ENCODE peak calls at places on chromosomes 13 and 19, in seven cellular contexts. E, Y, X, S, M, N and V are unnamed samples.

GRCh38 chr13:32427852-32428580 is at the start of gene N4BP2L1:
- DNase-seq in E (peak), Y (peak), X (peak), S (peak), M (peak), N (peak), V (peak)

GRCh38 chr13:42363941-42364612 is 92.1 kb downstream of the AKAP11 start:
- DNase-seq in E (no peak), Y (no peak), X (no peak), S (no peak), M (no peak), N (peak), V (no peak)

GRCh38 chr13:29525757-29526156 is 69.7 kb downstream of the SLC7A1 start:
- DNase-seq in E (no peak), Y (no peak), X (no peak), S (no peak), M (no peak), N (no peak), V (no peak)

GRCh38 chr19:15357906-15358305 is 21.7 kb downstream of the AKAP8 start:
- DNase-seq in E (no peak), Y (no peak), X (no peak), S (no peak), M (no peak), N (no peak), V (no peak)

GRCh38 chr13:95677564-95678386 is 836 bp downstream of the DNAJC3 start:
- DNase-seq in E (no peak), Y (no peak), X (peak), S (no peak), M (peak), N (no peak), V (no peak)

GRCh38 chr13:59823495-59823894 is 340.2 kb downstream of the DIAPH3 start:
- DNase-seq in E (no peak), Y (no peak), X (no peak), S (no peak), M (no peak), N (no peak), V (no peak)

GRCh38 chr19:5148794-5149190 is 179.9 kb downstream of the KDM4B start:
- DNase-seq in E (no peak), Y (peak), X (no peak), S (peak), M (no peak), N (no peak), V (no peak)

GRCh38 chr13:30045916-30046704 is 195.7 kb upstream of the UBL3 start:
- DNase-seq in E (peak), Y (no peak), X (no peak), S (no peak), M (no peak), N (no peak), V (no peak)

GRCh38 chr19:48353682-48354081 is 10.1 kb downstream of the TMEM143 start:
- DNase-seq in E (peak), Y (no peak), X (no peak), S (no peak), M (no peak), N (no peak), V (no peak)

GRCh38 chr19:6737873-6738725 is 719 bp upstream of the GPR108 start:
- DNase-seq in E (peak), Y (peak), X (peak), S (peak), M (peak), N (no peak), V (peak)

GRCh38 chr19:4640247-4641000 is 1.1 kb downstream of the TNFAIP8L1 start:
- DNase-seq in E (no peak), Y (no peak), X (peak), S (no peak), M (no peak), N (peak), V (no peak)

GRCh38 chr19:13024958-13025653 is 29.8 kb downstream of the NFIX start:
- DNase-seq in E (no peak), Y (no peak), X (no peak), S (no peak), M (no peak), N (peak), V (no peak)

GRCh38 chr19:1158885-1159448 is 15.1 kb downstream of the SBNO2 start:
- DNase-seq in E (no peak), Y (no peak), X (no peak), S (no peak), M (no peak), N (no peak), V (no peak)

GRCh38 chr19:33284756-33285155 is 17.6 kb downstream of the CEBPA start:
- DNase-seq in E (no peak), Y (no peak), X (no peak), S (no peak), M (no peak), N (no peak), V (no peak)

DNA sequence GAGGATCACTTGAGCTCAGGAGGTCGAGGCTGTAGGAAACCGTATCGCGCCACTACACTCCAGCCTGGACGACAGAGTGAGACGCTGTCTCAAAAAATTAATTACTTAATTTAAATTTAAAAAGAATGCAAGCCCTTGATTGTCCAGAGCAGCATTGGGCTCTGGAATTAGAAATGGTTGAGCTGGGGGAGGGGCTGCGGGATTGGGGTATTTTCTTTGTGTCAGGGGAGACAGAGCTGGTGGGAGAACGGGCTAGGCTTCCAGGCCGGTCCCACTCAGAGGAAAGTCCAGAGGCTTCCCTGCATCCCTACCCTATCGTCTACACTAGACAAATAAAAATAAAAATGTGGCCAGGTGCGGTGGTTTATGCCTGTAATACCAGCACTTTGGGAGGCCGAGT is 2.2 kb upstream of the RAB3A start:
- DNase-seq in E (no peak), Y (no peak), X (no peak), S (no peak), M (no peak), N (no peak), V (no peak)
- H3K27ac ChIP-seq in E (no peak), Y (no peak), X (no peak), S (peak), M (peak), N (no peak), V (peak)

GRCh38 chr13:110265341-110265681 is 41.6 kb downstream of the COL4A1 start:
- DNase-seq in E (no peak), Y (no peak), X (no peak), S (peak), M (no peak), N (peak), V (no peak)
- H3K27ac ChIP-seq in E (no peak), Y (peak), X (no peak), S (peak), M (no peak), N (peak), V (no peak)

DNA sequence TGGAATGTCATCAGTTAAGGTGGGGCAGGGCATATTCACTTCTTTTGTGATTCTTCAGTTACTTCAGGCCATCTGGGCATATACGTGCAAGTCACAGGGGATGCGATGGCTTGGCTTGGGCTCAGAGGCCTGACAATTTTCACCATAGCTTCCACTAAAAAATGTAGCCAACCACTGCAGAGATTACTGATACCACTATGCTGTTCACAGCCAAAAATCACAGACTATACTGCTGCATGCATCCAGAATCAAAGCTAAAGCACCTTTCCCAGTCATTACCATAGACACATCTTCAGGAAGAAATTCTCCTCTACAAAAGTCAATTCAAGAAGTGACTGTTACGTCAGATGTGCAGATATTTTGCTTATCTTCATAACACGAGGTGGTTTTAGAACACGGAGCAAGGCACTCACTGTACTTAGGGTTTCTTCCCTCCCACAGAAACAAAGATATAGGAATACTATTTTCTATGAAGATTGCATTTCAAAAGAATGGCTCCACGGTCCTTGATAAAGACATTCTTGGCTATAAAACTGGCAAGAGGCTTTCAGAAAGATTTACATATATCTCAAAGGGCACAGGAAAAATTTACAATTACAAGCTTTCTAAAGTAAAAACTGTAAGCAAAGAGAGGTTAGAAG is 1556.6 kb upstream of the PRR20A start:
- DNase-seq in E (no peak), Y (no peak), X (no peak), S (no peak), M (no peak), N (peak), V (no peak)
- H3K27ac ChIP-seq in E (no peak), Y (no peak), X (no peak), S (no peak), M (no peak), N (no peak), V (no peak)

GRCh38 chr13:70390968-70391367 is 282.7 kb upstream of the KLHL1 start:
- DNase-seq in E (no peak), Y (no peak), X (no peak), S (no peak), M (no peak), N (no peak), V (no peak)
- H3K27ac ChIP-seq in E (no peak), Y (no peak), X (no peak), S (no peak), M (no peak), N (no peak), V (no peak)

DNA sequence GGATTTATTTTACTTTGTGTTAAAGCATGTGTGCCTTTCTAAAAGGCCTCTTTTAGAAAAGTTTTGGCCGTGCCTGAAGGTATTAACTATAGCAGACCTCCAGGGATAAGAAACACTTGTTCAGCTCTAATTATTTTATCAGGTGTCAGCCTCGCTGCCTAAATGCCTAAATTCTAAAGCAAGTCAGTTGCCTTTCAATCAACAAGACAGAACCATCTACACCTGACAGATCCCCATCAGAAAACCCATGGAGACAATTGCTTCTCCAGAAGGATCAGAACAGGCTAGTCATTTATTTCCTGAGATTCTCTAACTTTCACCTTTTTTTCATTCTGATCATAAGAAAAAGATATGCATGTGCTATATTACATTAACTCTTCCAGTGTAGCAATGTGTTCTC is 171.4 kb upstream of the GPC6 start:
- DNase-seq in E (no peak), Y (no peak), X (no peak), S (no peak), M (no peak), N (no peak), V (no peak)
- H3K27ac ChIP-seq in E (no peak), Y (no peak), X (no peak), S (no peak), M (no peak), N (no peak), V (no peak)